ENCODE peak calls at places on chromosomes 6 and 20, in four cellular contexts. A is CD4-positive, alpha-beta memory T cell; Z is effector memory CD4-positive, alpha-beta T cell; B is stomach. D is an unnamed sample. For H3K27me3, the result is how much of the 10 kb centered on the place peaks cover.

GRCh38 chr20:35238170-35238569 is 11.7 kb downstream of the MMP24 start:
- DNase-seq in A (no peak), Z (no peak), B (no peak), D (no peak)

GRCh38 chr20:5172167-5172586 is 45.4 kb downstream of the CDS2 start:
- DNase-seq in A (no peak), Z (no peak), B (no peak), D (no peak)

GRCh38 chr6:121849477-121849876 is 414.0 kb downstream of the GJA1 start:
- DNase-seq in A (no peak), Z (no peak), B (peak), D (peak)

GRCh38 chr6:82205793-82206425 is 41.6 kb downstream of the IBTK start:
- DNase-seq in A (no peak), Z (no peak), B (no peak), D (peak)

GRCh38 chr6:40328376-40328987 is 258.7 kb downstream of the LRFN2 start:
- DNase-seq in A (no peak), Z (no peak), B (peak), D (no peak)

GRCh38 chr6:1840491-1841121 is 230.9 kb downstream of the FOXC1 start:
- DNase-seq in A (no peak), Z (no peak), B (no peak), D (no peak)

GRCh38 chr6:26129656-26130055 is 42.4 kb downstream of the HFE start:
- DNase-seq in A (no peak), Z (no peak), B (no peak), D (no peak)

GRCh38 chr6:51535327-51535726 is 552.1 kb downstream of the PKHD1 start:
- DNase-seq in A (no peak), Z (no peak), B (no peak), D (no peak)

GRCh38 chr6:48985025-48985424 is 478.0 kb downstream of the MMUT start:
- DNase-seq in A (no peak), Z (no peak), B (no peak), D (no peak)

GRCh38 chr6:108336971-108337370 is 42.1 kb downstream of the AFG1L start:
- DNase-seq in A (no peak), Z (no peak), B (no peak), D (no peak)

GRCh38 chr20:57918546-57918945 is 208.7 kb upstream of the PMEPA1 start:
- DNase-seq in A (no peak), Z (no peak), B (no peak), D (no peak)

GRCh38 chr6:102746941-102747340 is 1353.4 kb downstream of the GRIK2 start:
- DNase-seq in A (no peak), Z (no peak), B (no peak), D (no peak)

GRCh38 chr6:51514396-51515051 is 572.9 kb downstream of the PKHD1 start:
- DNase-seq in A (no peak), Z (no peak), B (no peak), D (peak)

GRCh38 chr6:22153384-22154158 is 143.3 kb downstream of the PRL start:
- DNase-seq in A (no peak), Z (no peak), B (no peak), D (peak)

GRCh38 chr20:7003598-7003997 is 236.1 kb downstream of the BMP2 start:
- DNase-seq in A (no peak), Z (no peak), B (no peak), D (no peak)

GRCh38 chr6:89440200-89440599 is 7.2 kb downstream of the ANKRD6 start:
- DNase-seq in A (no peak), Z (no peak), B (no peak), D (no peak)

GRCh38 chr20:33659341-33660034 is 2.6 kb upstream of the C20orf144 start:
- DNase-seq in A (no peak), Z (no peak), B (no peak), D (no peak)

GRCh38 chr20:57651977-57652864 is 32.0 kb upstream of the ZBP1 start:
- DNase-seq in A (no peak), Z (no peak), B (peak), D (peak)

GRCh38 chr20:32052090-32052791 is at the start of gene HCK:
- DNase-seq in A (no peak), Z (no peak), B (peak), D (no peak)

GRCh38 chr20:49794336-49795124 is 18.1 kb upstream of the SLC9A8 start:
- DNase-seq in A (peak), Z (no peak), B (no peak), D (no peak)

GRCh38 chr20:8116067-8116811 is 15.8 kb upstream of the PLCB1 start:
- DNase-seq in A (no peak), Z (no peak), B (no peak), D (no peak)

GRCh38 chr6:66897576-66897975 is 1190.5 kb upstream of the EYS start:
- DNase-seq in A (peak), Z (no peak), B (no peak), D (peak)

GRCh38 chr6:149046822-149047246 is 270.7 kb upstream of the TAB2 start:
- DNase-seq in A (no peak), Z (no peak), B (no peak), D (no peak)

GRCh38 chr6:45584127-45584526 is 206.4 kb upstream of the SUPT3H start:
- DNase-seq in A (no peak), Z (no peak), B (no peak), D (no peak)

GRCh38 chr20:63835031-63835858 is 4.2 kb upstream of the ZBTB46 start:
- DNase-seq in A (no peak), Z (no peak), B (peak), D (peak)

GRCh38 chr6:30590509-30590908 is 19.3 kb downstream of the ABCF1 start:
- DNase-seq in A (no peak), Z (no peak), B (no peak), D (no peak)

GRCh38 chr6:33008944-33009861 is at the start of gene HLA-DOA:
- DNase-seq in A (no peak), Z (no peak), B (no peak), D (peak)

GRCh38 chr20:13841206-13841605 is 56.4 kb downstream of the NDUFAF5 start:
- DNase-seq in A (no peak), Z (no peak), B (no peak), D (no peak)

GRCh38 chr6:64257586-64257985 is 622.0 kb downstream of the PHF3 start:
- DNase-seq in A (no peak), Z (no peak), B (no peak), D (no peak)

GRCh38 chr6:90656325-90656724 is 69.5 kb upstream of the MAP3K7 start:
- DNase-seq in A (no peak), Z (no peak), B (no peak), D (no peak)
- H3K27me3 ChIP-seq in A (under half), Z (under half), B (under half), D (under half)

GRCh38 chr6:139133733-139134360 is 1.0 kb upstream of the HECA start:
- DNase-seq in A (no peak), Z (no peak), B (no peak), D (no peak)
- H3K4me3 ChIP-seq in A (no peak), Z (no peak), B (no peak), D (no peak)

DNA sequence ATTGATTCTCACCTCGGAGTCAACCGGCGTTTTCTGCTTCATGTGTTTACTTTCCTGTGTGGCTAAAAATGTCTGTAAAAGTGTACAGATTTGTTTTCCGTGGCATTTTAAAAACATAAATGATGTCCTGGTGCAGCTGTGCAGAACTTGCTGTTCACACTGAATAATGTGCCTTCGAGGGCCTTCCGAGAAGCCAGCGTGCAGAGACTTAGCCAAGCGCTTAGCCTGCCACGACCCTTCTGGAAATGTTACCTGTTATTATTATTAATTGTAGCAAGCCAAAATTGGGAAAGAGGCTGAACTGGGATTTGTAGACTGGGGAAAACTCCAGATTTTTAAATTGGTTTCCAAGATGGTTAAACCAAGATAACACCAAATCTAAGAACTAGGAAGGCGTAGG is 335.8 kb downstream of the CDH4 start:
- DNase-seq in A (no peak), Z (no peak), B (no peak), D (no peak)
- H3K27me3 ChIP-seq in A (under half), Z (under half), B (under half), D (under half)

GRCh38 chr20:41232971-41233926 is 84.3 kb downstream of the ZHX3 start:
- DNase-seq in A (no peak), Z (no peak), B (no peak), D (no peak)
- H3K4me3 ChIP-seq in A (no peak), Z (no peak), B (peak), D (no peak)